ENCODE peak calls at places on chromosomes 3 and 15, in four cellular contexts. K is breast epithelium, I is nephron progenitor cell, C is heart right ventricle. B is an unnamed sample.

GRCh38 chr3:12993022-12993622 is 80.1 kb downstream of the IQSEC1 start:
- DNase-seq in K (no peak), I (peak), C (peak), B (no peak)

GRCh38 chr3:66816110-66816761 is 181.9 kb upstream of the KBTBD8 start:
- DNase-seq in C (no peak), I (peak), K (no peak), B (no peak)

GRCh38 chr3:63896332-63897034 is 15.7 kb downstream of the SCAANT1 start:
- DNase-seq in K (no peak), C (no peak), I (no peak), B (no peak)

GRCh38 chr3:192259661-192260060 is 467.7 kb downstream of the FGF12 start:
- DNase-seq in K (no peak), C (no peak), I (no peak), B (no peak)

GRCh38 chr3:192571197-192571791 is 156.0 kb downstream of the FGF12 start:
- DNase-seq in I (peak), C (peak), K (peak), B (no peak)

GRCh38 chr3:105686324-105686897 is 182.4 kb downstream of the CBLB start:
- DNase-seq in C (no peak), K (no peak), I (no peak), B (no peak)

GRCh38 chr3:79555655-79556054 is 212.1 kb downstream of the ROBO1 start:
- DNase-seq in I (no peak), K (no peak), C (no peak), B (no peak)

GRCh38 chr3:72892870-72893269 is 5.0 kb downstream of the GXYLT2 start:
- DNase-seq in C (no peak), I (no peak), K (no peak), B (no peak)

GRCh38 chr15:80317389-80318169 is 65.6 kb upstream of the CTXND1 start:
- DNase-seq in K (peak), I (no peak), C (peak), B (no peak)

GRCh38 chr15:64507293-64507802 is 47.0 kb downstream of the ZNF609 start:
- DNase-seq in C (peak), K (peak), I (peak), B (peak)

GRCh38 chr15:60583946-60584345 is 105.0 kb upstream of the ICE2 start:
- DNase-seq in K (no peak), I (no peak), C (no peak), B (no peak)
- TF ChIP-seq CTCF in K (no peak), I (no peak), C (no peak), B (no peak)

GRCh38 chr15:60829416-60829815 is 350.5 kb upstream of the ICE2 start:
- DNase-seq in K (no peak), I (no peak), C (no peak), B (no peak)
- TF ChIP-seq CTCF in K (no peak), I (no peak), C (no peak), B (no peak)

GRCh38 chr3:40843851-40844548 is 319.2 kb downstream of the ZNF621 start:
- DNase-seq in I (no peak), K (no peak), C (no peak), B (peak)

GRCh38 chr3:40841570-40842109 is 316.9 kb downstream of the ZNF621 start:
- DNase-seq in I (no peak), C (no peak), K (no peak), B (no peak)

GRCh38 chr3:40841131-40841530 is 316.4 kb downstream of the ZNF621 start:
- DNase-seq in C (no peak), I (no peak), K (no peak), B (no peak)

GRCh38 chr3:40842714-40843113 is 318.0 kb downstream of the ZNF621 start:
- DNase-seq in K (no peak), C (no peak), I (no peak), B (no peak)

GRCh38 chr3:40843208-40843624 is 318.5 kb downstream of the ZNF621 start:
- DNase-seq in C (no peak), K (no peak), I (no peak), B (no peak)
- TF ChIP-seq CTCF in C (no peak), K (no peak), I (no peak), B (no peak)

GRCh38 chr3:29143151-29143550 is 137.7 kb upstream of the RBMS3 start:
- DNase-seq in C (no peak), I (no peak), K (no peak), B (no peak)

GRCh38 chr3:29145370-29145769 is 135.5 kb upstream of the RBMS3 start:
- DNase-seq in K (no peak), I (no peak), C (no peak), B (no peak)

GRCh38 chr3:29141912-29142262 is 139.0 kb upstream of the RBMS3 start:
- DNase-seq in C (no peak), K (no peak), I (no peak), B (no peak)

GRCh38 chr3:29144361-29144760 is 136.5 kb upstream of the RBMS3 start:
- DNase-seq in K (no peak), I (no peak), C (no peak), B (no peak)

DNA sequence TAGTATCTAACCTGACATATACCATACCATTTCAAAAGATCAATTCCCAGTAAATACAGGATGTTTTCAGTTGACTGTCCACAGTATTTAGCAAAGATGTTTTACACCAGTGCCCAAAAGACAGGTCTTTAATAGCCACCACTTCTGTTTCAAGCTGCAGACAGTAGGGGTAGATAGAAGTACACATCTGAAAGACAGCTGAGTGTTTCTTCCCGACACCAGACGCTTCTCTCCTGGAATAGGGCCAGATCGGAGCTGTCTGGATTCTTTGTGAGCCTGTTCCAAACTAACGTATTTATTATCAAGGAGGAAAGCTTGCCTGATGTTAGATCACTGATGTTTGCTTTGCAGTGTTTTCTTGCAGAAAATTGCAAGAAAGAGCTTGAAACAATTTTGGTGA is 136.1 kb upstream of the RBMS3 start:
- DNase-seq in C (peak), I (no peak), K (no peak), B (no peak)
- TF ChIP-seq CTCF in C (peak), I (no peak), K (no peak), B (no peak)

DNA sequence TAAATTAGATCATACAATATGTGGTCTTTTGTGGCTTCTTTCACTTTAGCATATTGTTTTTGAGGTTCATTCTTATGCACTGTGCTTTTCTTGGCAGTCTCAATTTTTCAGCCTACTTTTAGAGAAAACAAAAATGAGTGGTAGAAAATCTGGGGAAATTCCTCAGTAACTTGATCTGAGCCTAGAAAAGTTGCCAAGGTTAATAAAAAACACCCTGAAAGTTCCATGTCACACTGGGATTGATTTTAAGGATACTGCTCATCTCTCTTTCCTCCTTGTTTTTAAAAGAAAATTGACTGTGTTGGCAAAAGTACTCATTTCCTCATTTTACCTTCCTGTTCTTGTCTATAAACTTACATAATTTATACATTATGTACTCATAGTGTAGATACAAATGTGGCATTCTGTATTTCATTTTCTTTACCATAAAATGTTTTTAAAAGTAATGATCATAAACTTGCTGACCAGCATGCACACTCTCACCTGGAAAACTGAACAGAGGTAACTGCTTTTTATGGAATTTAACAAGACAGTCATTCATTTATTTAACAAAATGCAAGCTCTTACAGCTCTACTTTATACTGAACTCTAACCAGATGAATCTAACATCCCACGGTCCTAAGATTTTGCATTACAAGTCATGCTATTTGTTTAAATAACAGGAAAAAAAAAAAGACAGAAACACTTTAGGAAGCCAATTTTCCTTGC is 28.6 kb upstream of the SH3BP5 start:
- DNase-seq in C (no peak), I (no peak), K (no peak), B (no peak)
- TF ChIP-seq CTCF in C (no peak), I (no peak), K (no peak), B (no peak)

DNA sequence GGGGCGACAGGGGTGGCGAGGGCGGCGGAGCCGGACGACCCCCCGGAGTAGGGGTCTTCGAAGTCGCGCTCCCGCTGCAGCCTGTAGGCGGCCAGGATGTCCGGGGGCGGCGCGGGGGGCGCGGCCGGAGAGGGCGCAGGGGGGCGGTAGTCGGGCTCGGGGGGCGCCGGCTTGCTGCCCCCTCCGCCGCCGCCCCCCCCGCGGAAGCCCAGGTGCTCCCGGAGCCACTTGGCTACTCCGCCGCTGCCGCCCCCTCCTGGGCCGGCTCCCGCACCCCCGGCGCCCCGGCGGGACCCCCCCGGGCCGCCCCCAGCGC is 230 bp downstream of the SHF start:
- DNase-seq in C (no peak), I (no peak), K (no peak), B (no peak)
- TF ChIP-seq CTCF in C (no peak), I (no peak), K (no peak), B (no peak)

DNA sequence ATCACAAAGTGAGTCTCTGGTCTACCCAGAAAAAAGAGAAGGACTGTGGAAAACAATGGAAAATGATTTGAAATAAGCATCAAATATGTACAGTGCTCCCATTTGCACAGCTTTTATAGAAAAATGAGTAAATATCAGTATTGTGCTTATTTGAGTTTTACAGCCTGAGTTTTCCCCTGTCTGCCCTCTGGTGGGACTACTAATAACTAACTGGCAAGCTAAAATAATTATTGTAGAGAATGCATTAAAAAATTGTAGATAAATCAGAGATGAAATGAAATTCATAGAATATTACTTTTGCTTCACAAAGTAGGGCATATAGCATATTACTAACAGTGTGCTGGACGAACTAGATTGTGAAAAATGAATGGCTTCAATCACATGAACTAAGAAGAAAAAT is 287.1 kb downstream of the NAALADL2 start:
- DNase-seq in I (no peak), C (no peak), K (no peak), B (no peak)
- TF ChIP-seq CTCF in I (no peak), C (peak), K (no peak), B (peak)

DNA sequence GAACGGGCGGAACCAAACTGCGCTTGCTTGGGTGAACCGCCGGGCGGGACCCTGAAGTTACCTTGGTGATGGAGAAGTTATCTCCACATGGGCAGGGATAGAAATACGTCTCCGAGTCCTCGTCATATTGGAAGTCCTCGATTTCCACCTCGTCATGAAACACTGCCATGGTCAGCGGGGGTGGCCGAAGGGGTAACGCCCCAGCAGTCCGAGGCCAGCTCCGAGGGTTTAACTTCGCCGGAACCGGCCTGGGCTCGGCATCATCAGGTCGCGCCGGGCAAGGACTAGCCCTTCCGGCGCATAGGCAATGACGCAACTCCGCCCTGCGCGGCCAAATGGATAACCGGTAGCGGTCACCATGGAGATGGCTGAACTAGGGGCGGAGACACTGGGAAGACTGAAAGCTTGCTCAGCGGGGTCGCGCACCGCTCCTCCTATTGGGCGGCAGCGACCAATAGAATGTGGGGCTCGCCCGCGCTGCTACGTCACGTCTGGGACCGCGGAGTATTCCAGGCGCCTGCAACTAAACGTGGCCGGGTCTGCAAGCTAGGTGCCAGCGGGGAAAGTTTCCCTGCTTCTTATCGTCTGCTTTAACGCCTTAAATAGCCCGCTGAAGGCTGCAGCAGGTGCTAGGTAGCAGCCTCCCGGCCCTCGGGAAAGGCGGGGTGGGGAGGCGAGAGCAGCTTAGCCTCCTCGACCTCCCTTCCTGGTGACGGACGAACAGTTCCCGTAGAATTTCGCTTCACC is at the start of the genes DPH3 and OXNAD1:
- DNase-seq in I (peak), K (peak), C (peak), B (peak)
- TF ChIP-seq CTCF in I (no peak), K (no peak), C (no peak), B (no peak)

DNA sequence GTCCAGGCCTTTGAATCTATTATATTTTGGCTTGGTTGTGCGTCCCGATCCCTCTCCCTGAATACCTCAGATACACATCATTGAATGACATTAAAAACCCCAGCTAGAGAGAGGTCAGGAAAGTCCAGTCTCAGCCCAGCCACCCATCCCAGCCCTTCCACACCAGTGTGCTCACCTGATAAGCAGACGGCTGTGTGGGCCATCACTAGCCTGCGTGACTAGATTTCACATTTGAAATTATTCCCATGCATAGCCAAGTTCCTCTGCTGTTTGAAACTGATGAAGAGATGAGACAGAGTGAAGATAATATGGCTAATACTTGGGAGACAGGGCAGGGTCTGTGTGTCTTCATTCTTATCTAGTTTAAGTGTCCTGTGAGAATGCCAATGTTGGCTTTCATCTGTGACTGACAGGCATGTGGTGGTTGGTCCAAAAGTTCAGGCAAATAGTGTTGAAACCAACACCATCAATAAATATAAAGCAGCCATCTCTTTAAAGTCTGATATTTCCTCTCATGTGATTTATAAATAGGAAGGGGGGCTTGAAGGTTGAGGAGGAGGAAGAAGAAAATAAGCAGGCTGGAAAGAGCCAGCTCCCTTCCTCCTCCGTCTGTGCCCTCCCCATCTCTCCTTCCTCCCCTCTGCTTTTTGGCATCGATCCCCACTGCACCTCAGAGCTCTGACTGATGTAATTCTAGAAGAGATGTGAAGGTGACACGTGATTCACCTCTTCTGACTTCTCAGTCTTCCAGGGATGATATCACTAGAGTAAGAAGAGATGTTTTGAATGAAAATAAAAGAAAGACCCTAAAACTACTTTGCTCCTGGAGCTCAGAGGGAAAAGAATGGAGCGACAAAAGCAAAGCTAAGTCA is 5.1 kb downstream of the FAM43A start:
- DNase-seq in I (no peak), C (peak), K (no peak), B (no peak)
- TF ChIP-seq CTCF in I (no peak), C (no peak), K (no peak), B (no peak)